ENCODE peak calls at places on chromosomes 6 and 20, in nine cellular contexts. O is NCI-H345; M is Right ventricle myocardium superior; C is IMR-90; J is fibroblast of pulmonary artery; E is thoracic aorta; X is aorta; K is stimulated activated CD8-positive, alpha-beta memory T cell treated with anti-CD3 and anti-CD28 coated beads, Interleukin-15, amount 100 ng/mL, for 24 hours; G is caudate nucleus. V is an unnamed sample.

GRCh38 chr6:88538130-88538706 is 372.1 kb upstream of the CNR1 start:
- DNase-seq in J (peak; percentile 12), X (no peak), K (no peak), G (no peak), C (no peak), M (no peak), O (no peak), E (no peak), V (peak; percentile 59)

GRCh38 chr6:18219611-18220010 is 44.7 kb downstream of the DEK start:
- DNase-seq in J (peak; percentile 31), G (no peak), C (no peak), E (no peak), K (no peak), M (no peak), X (no peak), O (no peak), V (no peak)

GRCh38 chr6:41901882-41902519 is 6.8 kb upstream of the USP49 start:
- DNase-seq in J (peak; percentile 49), E (no peak), M (no peak), X (no peak), K (no peak), O (no peak), C (peak; percentile 16), G (no peak), V (no peak)

GRCh38 chr6:3324262-3324942 is 65.7 kb downstream of the PSMG4 start:
- DNase-seq in X (no peak), K (no peak), O (no peak), C (peak; percentile 97), J (peak; percentile 96), M (no peak), E (no peak), G (peak; percentile 24), V (no peak)

GRCh38 chr6:108165714-108166663 is at the start of gene NR2E1:
- DNase-seq in O (peak; percentile 34), K (no peak), G (peak; percentile 35), X (no peak), C (peak; percentile 9), M (no peak), E (no peak), J (no peak), V (no peak)

GRCh38 chr6:75723382-75723781 is 25.7 kb upstream of the MYO6 start:
- DNase-seq in J (no peak), K (no peak), X (no peak), M (no peak), G (no peak), C (no peak), O (no peak), E (no peak), V (no peak)

GRCh38 chr20:19832875-19833274 is 74.8 kb downstream of the RIN2 start:
- DNase-seq in G (no peak), K (no peak), O (no peak), M (no peak), J (no peak), C (no peak), X (no peak), E (no peak), V (no peak)

GRCh38 chr6:151092561-151092960 is 147.2 kb upstream of the AKAP12 start:
- DNase-seq in G (no peak), M (no peak), J (no peak), X (no peak), E (no peak), O (no peak), C (no peak), K (no peak), V (no peak)

GRCh38 chr20:59123011-59123676 is 40.5 kb upstream of the ZNF831 start:
- DNase-seq in C (no peak), J (no peak), M (no peak), E (no peak), K (no peak), X (no peak), G (no peak), O (no peak), V (no peak)

GRCh38 chr6:167113935-167114910 is 8.7 kb upstream of the CCR6 start:
- DNase-seq in J (no peak), E (no peak), X (no peak), C (no peak), K (no peak), M (no peak), G (no peak), O (no peak), V (no peak)

GRCh38 chr6:142635130-142635529 is 309.8 kb downstream of the HIVEP2 start:
- DNase-seq in O (no peak), G (no peak), J (no peak), M (no peak), C (peak; percentile 71), K (no peak), E (no peak), X (no peak), V (no peak)

GRCh38 chr6:125107896-125108295 is 45.7 kb upstream of the TPD52L1 start:
- DNase-seq in C (peak; percentile 43), K (no peak), O (no peak), J (no peak), E (no peak), M (no peak), X (no peak), G (no peak), V (no peak)

GRCh38 chr6:145044606-145045275 is 690.6 kb downstream of the EPM2A start:
- DNase-seq in M (no peak), X (no peak), C (peak; percentile 87), O (no peak), E (no peak), G (no peak), J (peak; percentile 74), K (no peak), V (no peak)

V was measured in mesothelial cell of epicardium.